ENCODE peak calls at places on chromosomes 4 and X, in nine cellular contexts. R, G, P, U, W, X, Z, L and T are unnamed samples.
A peak's percentile ranks its signal among the peaks of the same experiment; 100 is the strongest.

GRCh38 chrX:149151805-149152757 is 353.0 kb downstream of the IDS start:
- DNase-seq in R (peak; percentile 73), G (no peak), P (no peak), U (no peak), W (no peak), X (no peak), Z (no peak), L (no peak), T (no peak)

GRCh38 chrX:30690330-30690729 is 37.1 kb downstream of the GK start:
- DNase-seq in R (peak; percentile 7), G (no peak), P (no peak), U (no peak), W (no peak), X (no peak), Z (no peak), L (no peak), T (no peak)

GRCh38 chrX:48508400-48509244 is at the start of gene PORCN:
- DNase-seq in R (peak; percentile 55), G (peak; percentile 72), P (peak; percentile 75), U (peak; percentile 70), W (peak; percentile 73), X (peak; percentile 67), Z (peak; percentile 39), L (peak; percentile 85), T (peak; percentile 75)

GRCh38 chr4:39855909-39856512 is 121.7 kb downstream of the PDS5A start:
- DNase-seq in R (no peak), G (no peak), P (no peak), U (no peak), W (no peak), X (no peak), Z (no peak), L (no peak), T (no peak)

GRCh38 chr4:151992755-151993154 is 231.9 kb upstream of the GATB start:
- DNase-seq in R (no peak), G (no peak), P (no peak), U (no peak), W (no peak), X (no peak), Z (no peak), L (no peak), T (no peak)

GRCh38 chr4:101885574-101885973 is 95.0 kb downstream of the BANK1 start:
- DNase-seq in R (no peak), G (no peak), P (no peak), U (no peak), W (no peak), X (no peak), Z (no peak), L (no peak), T (no peak)

GRCh38 chr4:137393043-137393442 is 139.3 kb downstream of the PCDH18 start:
- DNase-seq in R (peak; percentile 52), G (no peak), P (no peak), U (no peak), W (no peak), X (no peak), Z (no peak), L (no peak), T (no peak)

GRCh38 chr4:81304871-81305270 is 89.8 kb upstream of the PRKG2 start:
- DNase-seq in R (no peak), G (no peak), P (no peak), U (no peak), W (no peak), X (no peak), Z (no peak), L (no peak), T (no peak)

GRCh38 chr4:6319530-6320150 is 50.0 kb downstream of the WFS1 start:
- DNase-seq in R (no peak), G (no peak), P (no peak), U (no peak), W (no peak), X (no peak), Z (no peak), L (no peak), T (no peak)

GRCh38 chr4:163486321-163486720 is 8.2 kb upstream of the TMA16 start:
- DNase-seq in R (no peak), G (no peak), P (no peak), U (no peak), W (no peak), X (no peak), Z (no peak), L (no peak), T (no peak)

GRCh38 chr4:176043838-176044588 is 21.6 kb upstream of the WDR17 start:
- DNase-seq in R (peak; percentile 32), G (no peak), P (no peak), U (no peak), W (no peak), X (no peak), Z (no peak), L (no peak), T (no peak)

GRCh38 chr4:145099653-145100052 is 1.5 kb downstream of the ABCE1 start:
- DNase-seq in R (no peak), G (no peak), P (no peak), U (no peak), W (peak; percentile 35), X (no peak), Z (no peak), L (no peak), T (no peak)

GRCh38 chr4:73653695-73654106 is 33.5 kb upstream of the RASSF6 start:
- DNase-seq in R (peak; percentile 41), G (no peak), P (no peak), U (no peak), W (peak; percentile 69), X (no peak), Z (no peak), L (no peak), T (peak; percentile 52)

GRCh38 chrX:16963216-16963615 is 16.8 kb downstream of the REPS2 start:
- DNase-seq in R (no peak), G (no peak), P (no peak), U (no peak), W (no peak), X (no peak), Z (no peak), L (no peak), T (no peak)

GRCh38 chr4:56575820-56576429 is 70.3 kb downstream of the ARL9 start:
- DNase-seq in R (peak; percentile 40), G (no peak), P (no peak), U (no peak), W (peak; percentile 0), X (no peak), Z (no peak), L (no peak), T (peak; percentile 7)

GRCh38 chr4:1777822-1778641 is 15.1 kb upstream of the FGFR3 start:
- DNase-seq in R (no peak), G (no peak), P (no peak), U (peak; percentile 62), W (peak; percentile 59), X (no peak), Z (no peak), L (no peak), T (no peak)

GRCh38 chr4:60579335-60579734 is 620.8 kb upstream of the ADGRL3 start:
- DNase-seq in R (no peak), G (no peak), P (no peak), U (no peak), W (no peak), X (no peak), Z (no peak), L (no peak), T (no peak)

GRCh38 chrX:69968956-69969355 is 80.8 kb downstream of the AWAT2 start:
- DNase-seq in R (no peak), G (no peak), P (no peak), U (no peak), W (peak; percentile 2), X (no peak), Z (no peak), L (no peak), T (peak; percentile 10)

GRCh38 chr4:126991965-126992364 is 640.8 kb upstream of the INTU start:
- DNase-seq in R (peak; percentile 81), G (no peak), P (no peak), U (no peak), W (peak; percentile 70), X (no peak), Z (no peak), L (no peak), T (peak; percentile 29)

GRCh38 chrX:152306331-152306730 is 144.8 kb downstream of the GABRA3 start:
- DNase-seq in R (no peak), G (no peak), P (no peak), U (no peak), W (no peak), X (no peak), Z (no peak), L (no peak), T (no peak)

GRCh38 chr4:20037745-20038144 is 214.0 kb upstream of the SLIT2 start:
- DNase-seq in R (no peak), G (no peak), P (no peak), U (no peak), W (no peak), X (no peak), Z (no peak), L (no peak), T (no peak)

GRCh38 chr4:173518419-173519102 is 11.5 kb downstream of the HAND2 start:
- DNase-seq in R (no peak), G (no peak), P (no peak), U (no peak), W (no peak), X (no peak), Z (no peak), L (no peak), T (no peak)

GRCh38 chrX:137792214-137792613 is 226.3 kb downstream of the ZIC3 start:
- DNase-seq in R (no peak), G (no peak), P (no peak), U (no peak), W (no peak), X (no peak), Z (no peak), L (no peak), T (no peak)

GRCh38 chr4:149264093-149264733 is 551.4 kb downstream of the IQCM start:
- DNase-seq in R (peak; percentile 44), G (no peak), P (no peak), U (no peak), W (no peak), X (no peak), Z (no peak), L (no peak), T (peak; percentile 37)

GRCh38 chr4:148774134-148774533 is 331.9 kb upstream of the NR3C2 start:
- DNase-seq in R (no peak), G (no peak), P (no peak), U (no peak), W (no peak), X (no peak), Z (no peak), L (no peak), T (no peak)

GRCh38 chr4:4333265-4333706 is 43.2 kb downstream of the ZBTB49 start:
- DNase-seq in R (peak; percentile 89), G (no peak), P (no peak), U (no peak), W (peak; percentile 11), X (no peak), Z (no peak), L (peak; percentile 61), T (no peak)

GRCh38 chrX:130295519-130296314 is 27.0 kb upstream of the ZNF280C start:
- DNase-seq in R (peak; percentile 19), G (no peak), P (no peak), U (no peak), W (no peak), X (no peak), Z (no peak), L (no peak), T (no peak)

GRCh38 chr4:127870688-127871087 is 10.0 kb upstream of the PLK4 start:
- DNase-seq in R (peak; percentile 75), G (no peak), P (no peak), U (no peak), W (no peak), X (no peak), Z (no peak), L (no peak), T (no peak)

GRCh38 chrX:103607385-103608304 is at the start of gene TCEAL3:
- DNase-seq in R (peak; percentile 47), G (no peak), P (no peak), U (peak; percentile 59), W (peak; percentile 58), X (peak; percentile 17), Z (no peak), L (peak; percentile 61), T (peak; percentile 49)

GRCh38 chr4:3294401-3295241 is 1.8 kb downstream of the RGS12 start:
- DNase-seq in R (no peak), G (no peak), P (no peak), U (no peak), W (no peak), X (no peak), Z (no peak), L (peak; percentile 43), T (no peak)

GRCh38 chrX:70264784-70265183 is 3.4 kb upstream of the ARR3 start:
- DNase-seq in R (no peak), G (no peak), P (no peak), U (no peak), W (no peak), X (no peak), Z (no peak), L (no peak), T (no peak)